ENCODE peak calls at places on chromosomes 5 and 9, in seven cellular contexts. Z is psoas muscle, L is mammary epithelial cell, G is sigmoid colon, F is H1, H is upper lobe of right lung, P is cardiac muscle cell. T is an unnamed sample.

GRCh38 chr5:138273834-138274188 is 610 bp downstream of the GFRA3 start:
- DNase-seq in F (no peak), G (no peak), L (no peak), Z (no peak), P (no peak), H (no peak), T (no peak)

GRCh38 chr9:18384066-18384465 is 89.9 kb upstream of the ADAMTSL1 start:
- DNase-seq in H (no peak), F (no peak), G (no peak), P (no peak), L (no peak), Z (no peak), T (no peak)

GRCh38 chr9:125889122-125889523 is 141.9 kb downstream of the PBX3 start:
- DNase-seq in P (peak; percentile 42), G (peak; percentile 74), F (no peak), L (peak; percentile 63), Z (peak; percentile 52), H (peak; percentile 61), T (peak; percentile 32)

GRCh38 chr9:17018001-17018491 is 116.8 kb upstream of the CNTLN start:
- DNase-seq in L (no peak), Z (peak; percentile 89), H (no peak), P (peak; percentile 21), F (no peak), G (peak; percentile 68), T (peak; percentile 31)

GRCh38 chr5:27328480-27328879 is 290.1 kb upstream of the CDH9 start:
- DNase-seq in H (no peak), G (no peak), L (peak; percentile 85), P (peak; percentile 75), Z (no peak), F (no peak), T (no peak)

GRCh38 chr5:133322743-133323142 is 270.9 kb downstream of the HSPA4 start:
- DNase-seq in F (no peak), H (no peak), P (peak; percentile 2), L (no peak), G (no peak), Z (no peak), T (no peak)

GRCh38 chr5:157971466-157972324 is 112.8 kb upstream of the CLINT1 start:
- DNase-seq in P (peak; percentile 45), F (no peak), H (no peak), Z (no peak), G (peak; percentile 73), L (no peak), T (no peak)

GRCh38 chr5:151030377-151030776 is 10.0 kb downstream of the GPX3 start:
- DNase-seq in H (no peak), G (peak; percentile 96), F (no peak), P (no peak), Z (peak; percentile 90), L (no peak), T (no peak)

GRCh38 chr5:35926389-35927051 is 11.9 kb downstream of the CAPSL start:
- DNase-seq in H (no peak), P (peak; percentile 63), F (no peak), L (peak; percentile 37), Z (no peak), G (no peak), T (no peak)

GRCh38 chr5:166551384-166551783 is 1740.1 kb upstream of the WWC1 start:
- DNase-seq in F (no peak), P (peak; percentile 57), L (no peak), G (no peak), Z (no peak), H (no peak), T (no peak)

GRCh38 chr5:154779105-154779504 is 23.9 kb downstream of the LARP1 start:
- DNase-seq in L (peak; percentile 84), P (peak; percentile 64), F (no peak), Z (no peak), H (no peak), G (no peak), T (no peak)

GRCh38 chr5:154782326-154782725 is 27.1 kb downstream of the LARP1 start:
- DNase-seq in Z (no peak), P (no peak), G (no peak), H (no peak), F (no peak), L (no peak), T (no peak)

GRCh38 chr5:154778534-154778933 is 23.4 kb downstream of the LARP1 start:
- DNase-seq in F (no peak), L (no peak), G (no peak), H (no peak), P (no peak), Z (peak; percentile 82), T (no peak)

GRCh38 chr5:154782812-154783592 is 27.8 kb downstream of the LARP1 start:
- DNase-seq in P (no peak), H (no peak), G (no peak), L (no peak), F (no peak), Z (no peak), T (no peak)

DNA sequence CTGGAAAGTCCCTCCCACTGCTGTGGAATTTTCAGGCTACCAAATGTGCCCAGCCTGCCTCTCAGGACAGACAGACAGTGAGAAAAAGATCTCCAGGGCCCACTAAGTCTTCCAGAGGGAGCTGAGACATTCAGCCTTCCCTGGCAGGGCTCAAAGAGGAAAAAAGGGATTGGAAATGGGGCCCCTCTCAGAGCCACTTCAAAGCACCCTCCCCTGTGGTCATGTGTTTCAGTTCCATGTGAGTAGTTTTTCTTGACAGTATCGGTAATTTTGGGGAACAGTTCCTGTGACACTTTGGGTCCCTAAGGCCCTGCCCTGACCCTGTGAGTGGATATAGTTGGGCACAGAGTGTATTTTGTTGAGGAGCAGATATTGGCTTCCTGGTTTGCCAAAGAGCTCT is 25.0 kb downstream of the LARP1 start:
- DNase-seq in Z (no peak), L (no peak), G (no peak), P (no peak), F (no peak), H (no peak), T (no peak)
- H3K4me1 ChIP-seq in Z (peaks cover 99% of the 10 kb centered on the region), L (peaks cover 22% of the 10 kb centered on the region), G (peaks cover 95% of the 10 kb centered on the region), P (peaks cover 22% of the 10 kb centered on the region), F (peaks cover 30% of the 10 kb centered on the region), H (peaks cover 56% of the 10 kb centered on the region), T (peaks cover 11% of the 10 kb centered on the region)

DNA sequence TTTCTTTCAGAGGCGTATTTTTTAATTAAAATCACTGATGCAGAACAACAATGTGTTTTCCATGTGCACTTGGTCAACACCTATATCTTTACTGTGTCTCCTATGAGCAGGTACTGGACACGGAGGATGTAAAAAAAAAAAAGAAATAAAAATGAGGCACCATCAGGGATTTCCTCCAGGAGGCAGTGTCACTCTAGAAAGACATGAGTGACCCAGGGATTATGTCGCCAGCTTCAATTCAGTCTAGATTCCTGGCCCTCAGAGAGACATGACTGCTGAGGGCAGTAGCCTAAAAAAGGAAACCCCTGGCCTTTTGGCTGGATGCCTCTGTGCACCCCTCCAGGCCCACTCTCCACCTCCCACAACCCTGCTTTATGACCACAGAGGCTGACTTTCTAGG is 18.3 kb upstream of the IL33 start:
- DNase-seq in G (no peak), H (no peak), F (no peak), L (peak; percentile 24), Z (no peak), P (peak; percentile 68), T (no peak)
- TF ChIP-seq CTCF in G (peak; percentile 60), H (peak; percentile 54), F (peak; percentile 59), L (peak; percentile 36), Z (peak; percentile 44), P (peak; percentile 64), T (peak; percentile 11)

GRCh38 chr5:137182576-137182975 is 316.6 kb downstream of the SPOCK1 start:
- DNase-seq in P (no peak), Z (no peak), G (no peak), L (no peak), F (no peak), H (no peak), T (no peak)
- H3K9me3 ChIP-seq in P (no peaks in the 10 kb centered on the region), Z (no peaks in the 10 kb centered on the region), G (no peaks in the 10 kb centered on the region), L (no peaks in the 10 kb centered on the region), F (no peaks in the 10 kb centered on the region), H (no peaks in the 10 kb centered on the region), T (no peaks in the 10 kb centered on the region)

DNA sequence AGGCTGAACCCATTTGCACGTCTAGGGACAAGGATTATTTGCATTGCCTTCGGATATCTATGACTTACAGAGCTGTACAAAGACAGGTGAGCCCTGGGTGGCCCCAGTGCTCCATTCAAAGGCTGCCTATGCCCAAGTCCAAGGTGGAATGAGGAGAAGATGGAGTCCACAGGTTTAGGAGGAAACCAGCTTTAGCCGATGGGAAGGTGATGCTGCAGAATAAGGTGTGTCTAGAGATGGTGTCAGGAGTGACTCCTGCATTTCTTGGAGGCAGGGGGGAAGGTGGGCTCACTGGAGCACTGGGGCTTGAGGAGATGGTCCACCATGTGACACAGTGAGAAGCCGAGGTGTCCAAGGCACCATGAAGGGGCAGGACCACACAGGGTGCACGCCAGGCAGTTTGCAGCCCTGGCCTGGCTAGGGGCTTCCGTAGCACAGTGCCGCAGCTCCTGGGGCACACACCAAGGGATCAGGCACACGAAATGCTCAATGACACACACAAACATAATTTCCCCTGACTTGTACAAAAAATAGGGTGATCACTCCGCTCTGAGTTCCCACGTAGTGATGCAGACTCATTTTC is 32.1 kb downstream of the SEMA4D start:
- DNase-seq in G (peak; percentile 28), H (no peak), Z (no peak), L (no peak), F (no peak), P (no peak), T (no peak)
- H3K4me1 ChIP-seq in G (no peaks in the 10 kb centered on the region), H (no peaks in the 10 kb centered on the region), Z (peaks cover 44% of the 10 kb centered on the region), L (no peaks in the 10 kb centered on the region), F (peaks cover 42% of the 10 kb centered on the region), P (peaks cover 4% of the 10 kb centered on the region), T (no peaks in the 10 kb centered on the region)

GRCh38 chr9:105148328-105149006 is 96.0 kb upstream of the SLC44A1 start:
- DNase-seq in P (no peak), F (peak; percentile 29), H (no peak), L (no peak), G (no peak), Z (no peak), T (no peak)
- TF ChIP-seq CTCF in P (peak; percentile 20), F (peak; percentile 63), H (no peak), L (no peak), G (no peak), Z (no peak), T (no peak)

T was measured in left lung.